ENCODE peak calls at places on chromosomes 2 and 18, in eight cellular contexts. Z is adipocyte; D is heart left ventricle; H is pancreas; N is adrenal gland; T is NT2/D1; V is CD8-positive, alpha-beta memory T cell; F is mesendoderm. P is an unnamed sample. For H3K4me1, the result is how much of the 10 kb centered on the place peaks cover.

GRCh38 chr2:5231287-5231686 is 460.9 kb upstream of the SOX11 start:
- DNase-seq in F (no peak), D (no peak), H (no peak), Z (no peak), T (no peak), V (no peak), N (no peak), P (no peak)

GRCh38 chr18:43129946-43130523 is 14.6 kb upstream of the RIT2 start:
- DNase-seq in N (no peak), T (no peak), D (no peak), Z (peak), H (no peak), V (no peak), F (no peak), P (no peak)

GRCh38 chr2:33598472-33599174 is 476 bp downstream of the FAM98A start:
- DNase-seq in N (peak), F (peak), T (no peak), H (peak), V (no peak), D (peak), Z (peak), P (peak)

GRCh38 chr2:71791051-71791450 is 337.7 kb downstream of the DYSF start:
- DNase-seq in V (no peak), Z (no peak), N (no peak), D (no peak), H (no peak), T (no peak), F (no peak), P (no peak)

GRCh38 chr2:27211241-27211942 is 449 bp upstream of the ATRAID start:
- DNase-seq in F (peak), D (peak), H (no peak), N (no peak), V (no peak), T (peak), Z (no peak), P (no peak)

GRCh38 chr18:6983366-6983765 is 134.2 kb downstream of the LAMA1 start:
- DNase-seq in V (no peak), N (no peak), H (no peak), D (no peak), Z (no peak), F (no peak), T (no peak), P (no peak)

GRCh38 chr2:127254386-127254981 is 34.4 kb upstream of the CYP27C1 start:
- DNase-seq in V (no peak), H (no peak), Z (no peak), T (no peak), N (no peak), F (no peak), D (no peak), P (no peak)

GRCh38 chr2:158140201-158140600 is 38.5 kb downstream of the UPP2 start:
- DNase-seq in T (no peak), H (no peak), V (no peak), N (no peak), D (no peak), Z (no peak), F (no peak), P (no peak)

GRCh38 chr2:201126308-201127127 is 10.6 kb downstream of the CFLAR start:
- DNase-seq in H (no peak), T (no peak), N (no peak), D (no peak), F (peak), V (no peak), Z (peak), P (no peak)
- H3K4me1 ChIP-seq in H (under half), T (under half), N (half or more), D (half or more), F (under half), V (half or more), Z (half or more), P (half or more)

GRCh38 chr2:97741686-97742085 is 28.3 kb downstream of the ZAP70 start:
- DNase-seq in N (no peak), V (no peak), F (no peak), D (no peak), T (no peak), Z (no peak), H (no peak), P (no peak)

GRCh38 chr2:97745474-97746172 is 32.2 kb downstream of the ZAP70 start:
- DNase-seq in D (no peak), V (no peak), Z (no peak), F (no peak), H (no peak), N (no peak), T (no peak), P (no peak)

GRCh38 chr2:97742381-97742847 is 29.0 kb downstream of the ZAP70 start:
- DNase-seq in T (no peak), D (peak), V (no peak), Z (no peak), H (no peak), F (no peak), N (no peak), P (no peak)

GRCh38 chr2:97741251-97741650 is 27.9 kb downstream of the ZAP70 start:
- DNase-seq in D (no peak), F (no peak), T (no peak), Z (no peak), N (no peak), H (no peak), V (no peak), P (no peak)

GRCh38 chr2:97743913-97744312 is 30.5 kb downstream of the ZAP70 start:
- DNase-seq in N (no peak), H (no peak), T (no peak), D (no peak), Z (no peak), F (no peak), V (no peak), P (no peak)
- H3K4me1 ChIP-seq in N (under half), H (under half), T (under half), D (under half), Z (under half), F (under half), V (half or more), P (under half)

GRCh38 chr2:234212534-234212933 is 162.0 kb downstream of the SPP2 start:
- DNase-seq in N (no peak), V (no peak), D (no peak), H (no peak), T (no peak), F (no peak), Z (no peak), P (no peak)

GRCh38 chr2:234206738-234207137 is 156.2 kb downstream of the SPP2 start:
- DNase-seq in V (no peak), D (no peak), T (no peak), F (no peak), N (no peak), H (no peak), Z (no peak), P (no peak)

DNA sequence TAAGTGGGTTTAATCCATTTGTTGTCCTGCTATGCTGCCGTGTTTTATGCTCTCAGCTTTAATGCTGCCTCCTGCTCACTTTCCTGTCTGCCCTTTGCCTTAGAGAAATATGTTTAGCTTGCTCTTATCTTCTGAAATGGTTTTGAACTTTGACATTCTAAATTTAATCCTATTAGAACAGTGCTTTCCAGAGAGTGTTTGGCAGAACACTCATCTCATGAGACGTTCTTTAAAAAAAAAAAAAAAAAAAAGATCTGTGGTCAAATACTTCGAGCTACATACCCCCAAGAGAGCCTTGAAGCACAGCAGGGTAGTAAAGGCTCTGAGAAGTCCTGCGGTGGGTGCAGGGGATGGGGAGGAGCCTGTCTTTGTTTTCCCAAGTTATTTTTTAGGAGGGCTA is 161.3 kb downstream of the SPP2 start:
- DNase-seq in V (no peak), H (no peak), F (no peak), T (no peak), N (no peak), Z (no peak), D (no peak), P (no peak)
- H3K4me1 ChIP-seq in V (under half), H (under half), F (under half), T (under half), N (under half), Z (under half), D (under half), P (under half)

DNA sequence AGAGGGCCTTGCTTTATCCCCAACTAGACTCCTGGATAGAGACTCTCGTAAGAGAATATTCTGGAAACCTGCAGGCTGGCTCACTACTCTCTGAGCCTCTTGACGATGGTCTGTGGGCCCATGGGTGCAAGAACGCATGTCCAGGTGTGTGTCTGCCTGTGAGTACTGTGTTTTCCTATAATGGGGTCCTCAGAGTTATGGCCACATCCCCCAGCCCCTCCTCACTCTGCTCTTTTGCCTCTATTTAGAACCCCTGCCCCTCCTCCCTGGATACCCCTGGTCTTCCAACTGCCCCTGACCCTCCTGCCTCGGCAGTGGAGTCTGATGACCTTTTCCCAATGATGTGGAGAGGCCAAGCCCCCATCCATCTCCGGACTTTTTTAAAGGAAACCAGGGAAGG is 148.1 kb downstream of the ZFP36L2 start:
- DNase-seq in F (no peak), H (no peak), V (no peak), Z (no peak), N (no peak), D (no peak), T (no peak), P (no peak)
- H3K4me1 ChIP-seq in F (under half), H (under half), V (under half), Z (half or more), N (under half), D (half or more), T (under half), P (under half)

GRCh38 chr18:10298346-10298745 is 156.1 kb upstream of the APCDD1 start:
- DNase-seq in Z (no peak), N (no peak), F (no peak), T (no peak), H (no peak), D (no peak), V (no peak), P (no peak)

GRCh38 chr18:10303171-10303570 is 151.3 kb upstream of the APCDD1 start:
- DNase-seq in Z (no peak), N (no peak), T (no peak), F (no peak), V (no peak), H (no peak), D (no peak), P (no peak)

GRCh38 chr18:10301831-10302483 is 152.5 kb upstream of the APCDD1 start:
- DNase-seq in D (no peak), H (no peak), N (no peak), Z (no peak), T (no peak), F (no peak), V (no peak), P (no peak)

GRCh38 chr18:10299686-10300085 is 154.7 kb upstream of the APCDD1 start:
- DNase-seq in D (no peak), F (no peak), V (no peak), N (no peak), H (no peak), T (no peak), Z (no peak), P (no peak)

DNA sequence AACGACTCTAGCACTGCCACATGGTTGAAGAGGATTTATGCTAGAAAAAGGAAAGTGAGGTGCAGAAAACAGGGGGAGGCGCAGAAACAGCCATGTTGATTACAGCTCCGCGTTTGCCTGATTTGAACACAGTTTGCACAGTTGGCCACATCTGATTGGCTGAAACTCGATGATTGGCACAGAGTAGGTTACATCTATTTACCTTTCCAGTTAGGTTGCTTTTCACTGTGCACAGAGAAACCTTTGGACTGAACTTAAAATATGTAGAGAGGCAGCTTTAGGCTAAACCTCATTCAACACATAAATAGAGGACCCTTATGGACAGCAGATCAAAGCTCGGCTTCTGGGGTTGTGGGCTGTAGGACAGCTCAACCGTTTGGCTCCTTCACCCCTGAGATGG is 153.7 kb upstream of the APCDD1 start:
- DNase-seq in F (no peak), V (no peak), T (no peak), H (no peak), N (no peak), D (no peak), Z (no peak), P (no peak)
- H3K4me1 ChIP-seq in F (under half), V (under half), T (under half), H (under half), N (under half), D (under half), Z (under half), P (under half)

GRCh38 chr2:86464654-86465053 is 23.5 kb downstream of the KDM3A start:
- DNase-seq in H (no peak), D (peak), T (no peak), V (no peak), Z (no peak), F (no peak), N (no peak), P (peak)
- H3K4me1 ChIP-seq in H (under half), D (under half), T (under half), V (under half), Z (under half), F (under half), N (under half), P (under half)

DNA sequence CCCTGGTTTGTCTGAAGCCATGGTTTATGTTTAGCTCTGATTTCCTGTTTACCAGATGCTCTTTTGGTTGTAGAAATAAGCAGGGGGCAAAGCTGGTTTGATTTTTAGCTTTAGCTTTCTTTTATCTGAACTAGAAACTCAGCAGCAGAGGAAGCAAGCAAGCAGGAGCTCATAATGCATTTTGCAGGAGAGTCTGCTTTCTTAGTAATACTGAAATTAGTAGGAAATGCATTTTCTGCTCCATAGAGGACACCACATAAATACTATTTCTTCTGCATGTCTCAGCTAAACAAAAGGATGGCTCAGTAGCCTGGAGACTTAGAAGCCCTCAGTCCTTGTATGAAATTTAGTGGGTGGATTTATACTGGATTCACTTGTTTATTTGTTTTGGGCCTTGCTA is 23.1 kb downstream of the DGUOK start:
- DNase-seq in T (no peak), H (no peak), D (no peak), N (no peak), F (no peak), Z (no peak), V (no peak), P (no peak)
- H3K4me1 ChIP-seq in T (under half), H (under half), D (under half), N (under half), F (under half), Z (under half), V (under half), P (under half)

DNA sequence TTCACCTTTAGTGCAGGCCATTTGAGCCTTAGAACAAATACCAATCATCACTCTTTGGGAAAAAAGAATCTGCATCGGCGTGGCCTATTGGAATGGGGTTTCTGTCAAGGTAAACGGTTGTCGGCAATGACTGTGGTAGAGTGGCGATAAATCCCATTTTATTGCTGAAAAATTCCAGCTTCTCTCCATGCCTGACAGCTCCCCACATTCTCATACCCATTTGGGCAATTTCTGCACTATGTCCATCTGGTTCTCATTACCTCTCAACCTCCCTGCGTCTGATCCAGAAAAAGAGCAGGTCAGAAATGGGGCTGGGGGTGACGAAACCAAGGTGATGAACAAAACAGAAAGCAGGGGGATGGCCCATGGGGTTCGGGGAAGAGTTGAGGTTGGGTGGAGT is 254.0 kb downstream of the MEIS1 start:
- DNase-seq in V (no peak), Z (no peak), F (no peak), N (no peak), D (no peak), T (no peak), H (no peak), P (no peak)
- H3K4me1 ChIP-seq in V (under half), Z (under half), F (under half), N (under half), D (under half), T (under half), H (under half), P (under half)

GRCh38 chr2:44189104-44189503 is 20.4 kb downstream of the PPM1B start:
- DNase-seq in V (no peak), F (no peak), D (no peak), H (no peak), T (no peak), N (no peak), Z (no peak), P (no peak)
- H3K4me1 ChIP-seq in V (under half), F (under half), D (under half), H (under half), T (under half), N (under half), Z (under half), P (under half)

GRCh38 chr2:88144914-88145497 is 17.1 kb upstream of the FABP1 start:
- DNase-seq in H (no peak), V (no peak), F (peak), Z (no peak), N (no peak), T (no peak), D (no peak), P (no peak)
- H3K4me1 ChIP-seq in H (under half), V (under half), F (under half), Z (under half), N (under half), T (under half), D (under half), P (under half)

P was measured in lower lobe of right lung.